ENCODE peak calls at places on chromosome 4, in ten cellular contexts. One of them, this sample, is unnamed.

GRCh38 chr4:183300070-183300469 is 20.0 kb downstream of the CLDN22 start:
- DNase-seq in nephron progenitor cell: no peak
- DNase-seq in psoas muscle: no peak
- DNase-seq in tibial nerve: no peak
- DNase-seq in B cell: no peak
- DNase-seq in HFFc6: no peak
- DNase-seq in neural crest cell: no peak
- DNase-seq in lower lobe of right lung: peak; percentile 57
- DNase-seq in AG04449: no peak
- DNase-seq in osteocyte: no peak
- DNase-seq in this sample: no peak

GRCh38 chr4:76016383-76016782 is 6.9 kb downstream of the CXCL10 start:
- DNase-seq in nephron progenitor cell: no peak
- DNase-seq in psoas muscle: no peak
- DNase-seq in tibial nerve: no peak
- DNase-seq in B cell: no peak
- DNase-seq in HFFc6: no peak
- DNase-seq in neural crest cell: no peak
- DNase-seq in lower lobe of right lung: no peak
- DNase-seq in AG04449: no peak
- DNase-seq in osteocyte: no peak
- DNase-seq in this sample: no peak

GRCh38 chr4:10023806-10024205 is 2.5 kb upstream of the SLC2A9 start:
- DNase-seq in nephron progenitor cell: no peak
- DNase-seq in psoas muscle: no peak
- DNase-seq in tibial nerve: no peak
- DNase-seq in B cell: no peak
- DNase-seq in HFFc6: no peak
- DNase-seq in neural crest cell: no peak
- DNase-seq in lower lobe of right lung: no peak
- DNase-seq in AG04449: no peak
- DNase-seq in osteocyte: no peak
- DNase-seq in this sample: no peak

GRCh38 chr4:25089058-25089763 is 58.5 kb upstream of the LGI2 start:
- DNase-seq in nephron progenitor cell: no peak
- DNase-seq in psoas muscle: no peak
- DNase-seq in tibial nerve: no peak
- DNase-seq in B cell: no peak
- DNase-seq in HFFc6: no peak
- DNase-seq in neural crest cell: no peak
- DNase-seq in lower lobe of right lung: no peak
- DNase-seq in AG04449: no peak
- DNase-seq in osteocyte: no peak
- DNase-seq in this sample: no peak

GRCh38 chr4:8642651-8643321 is 50.2 kb downstream of the CPZ start:
- DNase-seq in nephron progenitor cell: no peak
- DNase-seq in psoas muscle: no peak
- DNase-seq in tibial nerve: no peak
- DNase-seq in B cell: no peak
- DNase-seq in HFFc6: no peak
- DNase-seq in neural crest cell: no peak
- DNase-seq in lower lobe of right lung: peak; percentile 10
- DNase-seq in AG04449: no peak
- DNase-seq in osteocyte: no peak
- DNase-seq in this sample: no peak

GRCh38 chr4:123278755-123279154 is 117.8 kb upstream of the SPRY1 start:
- DNase-seq in nephron progenitor cell: no peak
- DNase-seq in psoas muscle: no peak
- DNase-seq in tibial nerve: no peak
- DNase-seq in B cell: no peak
- DNase-seq in HFFc6: no peak
- DNase-seq in neural crest cell: no peak
- DNase-seq in lower lobe of right lung: no peak
- DNase-seq in AG04449: no peak
- DNase-seq in osteocyte: no peak
- DNase-seq in this sample: no peak

GRCh38 chr4:147928400-147928799 is 196.5 kb downstream of the ARHGAP10 start:
- DNase-seq in nephron progenitor cell: no peak
- DNase-seq in psoas muscle: no peak
- DNase-seq in tibial nerve: no peak
- DNase-seq in B cell: no peak
- DNase-seq in HFFc6: peak; percentile 51
- DNase-seq in neural crest cell: no peak
- DNase-seq in lower lobe of right lung: no peak
- DNase-seq in AG04449: no peak
- DNase-seq in osteocyte: no peak
- DNase-seq in this sample: no peak

GRCh38 chr4:156053174-156053573 is 99.5 kb upstream of the CTSO start:
- DNase-seq in nephron progenitor cell: no peak
- DNase-seq in psoas muscle: no peak
- DNase-seq in tibial nerve: no peak
- DNase-seq in B cell: no peak
- DNase-seq in HFFc6: no peak
- DNase-seq in neural crest cell: no peak
- DNase-seq in lower lobe of right lung: no peak
- DNase-seq in AG04449: no peak
- DNase-seq in osteocyte: no peak
- DNase-seq in this sample: no peak

GRCh38 chr4:182556576-182556975 is 313.4 kb downstream of the TENM3 start:
- DNase-seq in nephron progenitor cell: no peak
- DNase-seq in psoas muscle: no peak
- DNase-seq in tibial nerve: no peak
- DNase-seq in B cell: no peak
- DNase-seq in HFFc6: peak; percentile 21
- DNase-seq in neural crest cell: no peak
- DNase-seq in lower lobe of right lung: no peak
- DNase-seq in AG04449: no peak
- DNase-seq in osteocyte: no peak
- DNase-seq in this sample: no peak

GRCh38 chr4:81113024-81113423 is 82.5 kb downstream of the BMP3 start:
- DNase-seq in nephron progenitor cell: no peak
- DNase-seq in psoas muscle: no peak
- DNase-seq in tibial nerve: no peak
- DNase-seq in B cell: no peak
- DNase-seq in HFFc6: no peak
- DNase-seq in neural crest cell: no peak
- DNase-seq in lower lobe of right lung: no peak
- DNase-seq in AG04449: no peak
- DNase-seq in osteocyte: no peak
- DNase-seq in this sample: no peak

GRCh38 chr4:35325908-35326453 is 918.3 kb downstream of the ARAP2 start:
- DNase-seq in nephron progenitor cell: no peak
- DNase-seq in psoas muscle: no peak
- DNase-seq in tibial nerve: no peak
- DNase-seq in B cell: no peak
- DNase-seq in HFFc6: no peak
- DNase-seq in neural crest cell: no peak
- DNase-seq in lower lobe of right lung: no peak
- DNase-seq in AG04449: no peak
- DNase-seq in osteocyte: no peak
- DNase-seq in this sample: no peak

GRCh38 chr4:117134386-117134785 is 49.0 kb upstream of the TRAM1L1 start:
- DNase-seq in nephron progenitor cell: peak; percentile 36
- DNase-seq in psoas muscle: no peak
- DNase-seq in tibial nerve: no peak
- DNase-seq in B cell: no peak
- DNase-seq in HFFc6: peak; percentile 16
- DNase-seq in neural crest cell: no peak
- DNase-seq in lower lobe of right lung: no peak
- DNase-seq in AG04449: peak; percentile 41
- DNase-seq in osteocyte: no peak
- DNase-seq in this sample: no peak

GRCh38 chr4:42420120-42420519 is 22.8 kb downstream of the SHISA3 start:
- DNase-seq in nephron progenitor cell: no peak
- DNase-seq in psoas muscle: no peak
- DNase-seq in tibial nerve: no peak
- DNase-seq in B cell: no peak
- DNase-seq in HFFc6: no peak
- DNase-seq in neural crest cell: no peak
- DNase-seq in lower lobe of right lung: no peak
- DNase-seq in AG04449: no peak
- DNase-seq in osteocyte: no peak
- DNase-seq in this sample: no peak

GRCh38 chr4:44791842-44792241 is 65.5 kb upstream of the GNPDA2 start:
- DNase-seq in nephron progenitor cell: no peak
- DNase-seq in psoas muscle: no peak
- DNase-seq in tibial nerve: no peak
- DNase-seq in B cell: no peak
- DNase-seq in HFFc6: no peak
- DNase-seq in neural crest cell: no peak
- DNase-seq in lower lobe of right lung: no peak
- DNase-seq in AG04449: no peak
- DNase-seq in osteocyte: no peak
- DNase-seq in this sample: no peak

GRCh38 chr4:147371661-147372060 is 109.2 kb upstream of the EDNRA start:
- DNase-seq in nephron progenitor cell: no peak
- DNase-seq in psoas muscle: no peak
- DNase-seq in tibial nerve: no peak
- DNase-seq in B cell: no peak
- DNase-seq in HFFc6: peak; percentile 52
- DNase-seq in neural crest cell: no peak
- DNase-seq in lower lobe of right lung: no peak
- DNase-seq in AG04449: no peak
- DNase-seq in osteocyte: no peak
- DNase-seq in this sample: no peak

GRCh38 chr4:55175779-55176231 is 50.4 kb upstream of the KDR start:
- DNase-seq in nephron progenitor cell: no peak
- DNase-seq in psoas muscle: no peak
- DNase-seq in tibial nerve: no peak
- DNase-seq in B cell: no peak
- DNase-seq in HFFc6: peak; percentile 82
- DNase-seq in neural crest cell: no peak
- DNase-seq in lower lobe of right lung: no peak
- DNase-seq in AG04449: peak; percentile 41
- DNase-seq in osteocyte: no peak
- DNase-seq in this sample: no peak

GRCh38 chr4:129583868-129584267 is 487.9 kb downstream of the C4orf33 start:
- DNase-seq in nephron progenitor cell: no peak
- DNase-seq in psoas muscle: peak; percentile 23
- DNase-seq in tibial nerve: peak; percentile 16
- DNase-seq in B cell: no peak
- DNase-seq in HFFc6: no peak
- DNase-seq in neural crest cell: no peak
- DNase-seq in lower lobe of right lung: no peak
- DNase-seq in AG04449: no peak
- DNase-seq in osteocyte: no peak
- DNase-seq in this sample: no peak

GRCh38 chr4:118941149-118941548 is 52.5 kb downstream of the SYNPO2 start:
- DNase-seq in nephron progenitor cell: no peak
- DNase-seq in psoas muscle: no peak
- DNase-seq in tibial nerve: peak; percentile 24
- DNase-seq in B cell: no peak
- DNase-seq in HFFc6: no peak
- DNase-seq in neural crest cell: no peak
- DNase-seq in lower lobe of right lung: no peak
- DNase-seq in AG04449: no peak
- DNase-seq in osteocyte: no peak
- DNase-seq in this sample: no peak

GRCh38 chr4:165204462-165204830 is 2.9 kb upstream of the KLHL2 start:
- DNase-seq in nephron progenitor cell: no peak
- DNase-seq in psoas muscle: no peak
- DNase-seq in tibial nerve: no peak
- DNase-seq in B cell: no peak
- DNase-seq in HFFc6: no peak
- DNase-seq in neural crest cell: no peak
- DNase-seq in lower lobe of right lung: no peak
- DNase-seq in AG04449: no peak
- DNase-seq in osteocyte: no peak
- DNase-seq in this sample: no peak

GRCh38 chr4:144575181-144575580 is 70.8 kb upstream of the HHIP start:
- DNase-seq in nephron progenitor cell: peak; percentile 40
- DNase-seq in psoas muscle: no peak
- DNase-seq in tibial nerve: no peak
- DNase-seq in B cell: no peak
- DNase-seq in HFFc6: no peak
- DNase-seq in neural crest cell: no peak
- DNase-seq in lower lobe of right lung: no peak
- DNase-seq in AG04449: no peak
- DNase-seq in osteocyte: no peak
- DNase-seq in this sample: no peak
- TF ChIP-seq CTCF in nephron progenitor cell: peak; percentile 33
- TF ChIP-seq CTCF in psoas muscle: no peak
- TF ChIP-seq CTCF in tibial nerve: peak; percentile 17
- TF ChIP-seq CTCF in B cell: no peak
- TF ChIP-seq CTCF in HFFc6: no peak
- TF ChIP-seq CTCF in neural crest cell: peak; percentile 21
- TF ChIP-seq CTCF in lower lobe of right lung: no peak
- TF ChIP-seq CTCF in AG04449: no peak
- TF ChIP-seq CTCF in osteocyte: peak; percentile 22
- TF ChIP-seq CTCF in this sample: no peak

GRCh38 chr4:107183155-107183774 is 147.2 kb upstream of the DKK2 start:
- DNase-seq in nephron progenitor cell: peak; percentile 36
- DNase-seq in psoas muscle: no peak
- DNase-seq in tibial nerve: no peak
- DNase-seq in B cell: peak; percentile 7
- DNase-seq in HFFc6: peak; percentile 67
- DNase-seq in neural crest cell: peak; percentile 30
- DNase-seq in lower lobe of right lung: no peak
- DNase-seq in AG04449: no peak
- DNase-seq in osteocyte: no peak
- DNase-seq in this sample: no peak
- TF ChIP-seq CTCF in nephron progenitor cell: peak; percentile 82
- TF ChIP-seq CTCF in psoas muscle: peak; percentile 89
- TF ChIP-seq CTCF in tibial nerve: peak; percentile 68
- TF ChIP-seq CTCF in B cell: peak; percentile 66
- TF ChIP-seq CTCF in HFFc6: peak; percentile 92
- TF ChIP-seq CTCF in neural crest cell: peak; percentile 86
- TF ChIP-seq CTCF in lower lobe of right lung: peak; percentile 70
- TF ChIP-seq CTCF in AG04449: peak; percentile 70
- TF ChIP-seq CTCF in osteocyte: peak; percentile 90
- TF ChIP-seq CTCF in this sample: peak; percentile 32

GRCh38 chr4:16322183-16322582 is 95.9 kb upstream of the TAPT1 start:
- DNase-seq in nephron progenitor cell: no peak
- DNase-seq in psoas muscle: no peak
- DNase-seq in tibial nerve: no peak
- DNase-seq in B cell: no peak
- DNase-seq in HFFc6: no peak
- DNase-seq in neural crest cell: no peak
- DNase-seq in lower lobe of right lung: no peak
- DNase-seq in AG04449: no peak
- DNase-seq in osteocyte: no peak
- DNase-seq in this sample: no peak
- TF ChIP-seq CTCF in nephron progenitor cell: no peak
- TF ChIP-seq CTCF in psoas muscle: no peak
- TF ChIP-seq CTCF in tibial nerve: no peak
- TF ChIP-seq CTCF in B cell: no peak
- TF ChIP-seq CTCF in HFFc6: no peak
- TF ChIP-seq CTCF in neural crest cell: no peak
- TF ChIP-seq CTCF in lower lobe of right lung: no peak
- TF ChIP-seq CTCF in AG04449: no peak
- TF ChIP-seq CTCF in osteocyte: no peak
- TF ChIP-seq CTCF in this sample: no peak

GRCh38 chr4:163256680-163257343 is 75.6 kb downstream of the NPY1R start:
- DNase-seq in nephron progenitor cell: no peak
- DNase-seq in psoas muscle: no peak
- DNase-seq in tibial nerve: no peak
- DNase-seq in B cell: no peak
- DNase-seq in HFFc6: no peak
- DNase-seq in neural crest cell: no peak
- DNase-seq in lower lobe of right lung: no peak
- DNase-seq in AG04449: no peak
- DNase-seq in osteocyte: no peak
- DNase-seq in this sample: no peak

GRCh38 chr4:163249042-163249441 is 82.4 kb upstream of the NAF1 start:
- DNase-seq in nephron progenitor cell: no peak
- DNase-seq in psoas muscle: no peak
- DNase-seq in tibial nerve: no peak
- DNase-seq in B cell: no peak
- DNase-seq in HFFc6: no peak
- DNase-seq in neural crest cell: no peak
- DNase-seq in lower lobe of right lung: no peak
- DNase-seq in AG04449: no peak
- DNase-seq in osteocyte: no peak
- DNase-seq in this sample: no peak

GRCh38 chr4:163251204-163251603 is 81.2 kb downstream of the NPY1R start:
- DNase-seq in nephron progenitor cell: no peak
- DNase-seq in psoas muscle: no peak
- DNase-seq in tibial nerve: no peak
- DNase-seq in B cell: no peak
- DNase-seq in HFFc6: no peak
- DNase-seq in neural crest cell: no peak
- DNase-seq in lower lobe of right lung: no peak
- DNase-seq in AG04449: no peak
- DNase-seq in osteocyte: no peak
- DNase-seq in this sample: no peak
- TF ChIP-seq CTCF in nephron progenitor cell: peak; percentile 16
- TF ChIP-seq CTCF in psoas muscle: no peak
- TF ChIP-seq CTCF in tibial nerve: no peak
- TF ChIP-seq CTCF in B cell: no peak
- TF ChIP-seq CTCF in HFFc6: no peak
- TF ChIP-seq CTCF in neural crest cell: peak; percentile 27
- TF ChIP-seq CTCF in lower lobe of right lung: no peak
- TF ChIP-seq CTCF in AG04449: no peak
- TF ChIP-seq CTCF in osteocyte: peak; percentile 15
- TF ChIP-seq CTCF in this sample: no peak

This sample was measured in natural killer cell.